ENCODE peak calls at places on chromosome 2, in four cellular contexts. P is HT1080, Y is D341Med, O is NCI-H1105 treated with DMSO at 0.1 percent for 48 hours. I is an unnamed sample.

GRCh38 chr2:113851640-113852039 is 38.2 kb upstream of the ACTR3 start:
- DNase-seq in Y (no peak), O (no peak), P (peak), I (no peak)

GRCh38 chr2:45067859-45068642 is 58.8 kb upstream of the SIX2 start:
- DNase-seq in Y (peak), O (no peak), P (no peak), I (peak)

GRCh38 chr2:20624156-20624883 is 26.6 kb downstream of the HS1BP3 start:
- DNase-seq in O (no peak), P (no peak), Y (no peak), I (peak)

GRCh38 chr2:101327863-101328394 is 19.4 kb upstream of the RNF149 start:
- DNase-seq in P (no peak), Y (no peak), O (peak), I (no peak)

GRCh38 chr2:215981135-215981534 is 32.2 kb downstream of the MREG start:
- DNase-seq in Y (no peak), P (no peak), O (no peak), I (no peak)

GRCh38 chr2:26629751-26630150 is 11.4 kb downstream of the CIB4 start:
- DNase-seq in Y (no peak), O (no peak), P (no peak), I (no peak)

GRCh38 chr2:95165371-95166064 is at the start of gene ZNF2:
- DNase-seq in P (peak), Y (peak), O (peak), I (peak)

GRCh38 chr2:170243118-170243837 is 65.3 kb downstream of the MYO3B start:
- DNase-seq in P (no peak), O (no peak), Y (no peak), I (no peak)

GRCh38 chr2:190641469-190641868 is 7.4 kb upstream of the NAB1 start:
- DNase-seq in O (no peak), Y (no peak), P (no peak), I (no peak)

GRCh38 chr2:88919087-88919738 is 227.7 kb downstream of the RPIA start:
- DNase-seq in Y (no peak), P (peak), O (no peak), I (no peak)

GRCh38 chr2:180790891-180791290 is 189.5 kb upstream of the UBE2E3 start:
- DNase-seq in O (no peak), P (no peak), Y (no peak), I (no peak)

GRCh38 chr2:222663448-222663847 is 7.6 kb upstream of the FARSB start:
- DNase-seq in P (no peak), Y (no peak), O (no peak), I (no peak)

GRCh38 chr2:158211516-158211915 is 109.8 kb downstream of the UPP2 start:
- DNase-seq in Y (no peak), P (peak), O (no peak), I (no peak)

GRCh38 chr2:47058061-47058931 is 96.8 kb downstream of the STPG4 start:
- DNase-seq in O (no peak), P (no peak), Y (no peak), I (no peak)

GRCh38 chr2:189267491-189267890 is 87.9 kb upstream of the COL5A2 start:
- DNase-seq in Y (no peak), O (no peak), P (no peak), I (no peak)

GRCh38 chr2:237872178-237872887 is 12.9 kb downstream of the RAMP1 start:
- DNase-seq in P (no peak), Y (no peak), O (no peak), I (no peak)